ENCODE peak calls at places on chromosome 21, in five cellular contexts. S is kidney glomerular epithelial cell; J is left colon; B is stimulated activated CD4-positive, alpha-beta T cell treated with anti-CD3 and anti-CD28 coated beads, Interleukin-2, amount 100 ng/mL, for 24 hours; Y is KBM-7. X is an unnamed sample.

GRCh38 chr21:44637018-44637850 is at the start of gene KRTAP10-10:
- DNase-seq in S (no peak), Y (no peak), J (no peak), B (no peak), X (no peak)

GRCh38 chr21:42614811-42615342 is 38.5 kb upstream of the PDE9A start:
- DNase-seq in J (peak), B (peak), Y (peak), S (peak), X (peak)

GRCh38 chr21:38244885-38245869 is 11.6 kb upstream of the KCNJ15 start:
- DNase-seq in S (peak), Y (no peak), J (no peak), B (peak), X (peak)

GRCh38 chr21:44353200-44353970 is at the start of gene TRPM2:
- DNase-seq in Y (peak), S (no peak), B (no peak), J (peak), X (no peak)

GRCh38 chr21:43866233-43866632 is 1.2 kb downstream of the AGPAT3 start:
- DNase-seq in S (no peak), J (peak), Y (peak), B (peak), X (peak)

GRCh38 chr21:41678944-41679343 is 87.9 kb downstream of the RIPK4 start:
- DNase-seq in B (peak), Y (no peak), J (peak), S (peak), X (no peak)

GRCh38 chr21:28224191-28224755 is 768.4 kb downstream of the LTN1 start:
- DNase-seq in J (no peak), S (peak), B (no peak), Y (no peak), X (no peak)

GRCh38 chr21:44529503-44530125 is 10.4 kb downstream of the KRTAP10-1 start:
- DNase-seq in S (no peak), J (no peak), Y (no peak), B (no peak), X (no peak)

GRCh38 chr21:42505090-42505726 is 8.4 kb upstream of the SLC37A1 start:
- DNase-seq in Y (peak), B (no peak), S (no peak), J (no peak), X (no peak)

GRCh38 chr21:31972622-31973021 is 99.8 kb downstream of the HUNK start:
- DNase-seq in B (no peak), J (no peak), Y (no peak), S (no peak), X (no peak)

GRCh38 chr21:41319273-41319672 is 2.7 kb downstream of the FAM3B start:
- DNase-seq in B (no peak), Y (no peak), S (no peak), J (no peak), X (no peak)

GRCh38 chr21:34988139-34988538 is 61.0 kb downstream of the RUNX1 start:
- DNase-seq in J (no peak), Y (no peak), B (no peak), S (no peak), X (no peak)

GRCh38 chr21:17793675-17794123 is 25.5 kb downstream of the C21orf91 start:
- DNase-seq in J (no peak), Y (no peak), B (no peak), S (no peak), X (no peak)

GRCh38 chr21:29520146-29520545 is 221.4 kb downstream of the BACH1 start:
- DNase-seq in J (no peak), Y (no peak), B (no peak), S (no peak), X (no peak)

GRCh38 chr21:45226540-45227326 is 61.0 kb downstream of the POFUT2 start:
- DNase-seq in Y (no peak), B (peak), S (no peak), J (no peak), X (peak)

GRCh38 chr21:29334717-29335428 is 36.2 kb downstream of the BACH1 start:
- DNase-seq in J (no peak), Y (no peak), B (no peak), S (no peak), X (no peak)

GRCh38 chr21:40416572-40416971 is 430.4 kb downstream of the DSCAM start:
- DNase-seq in Y (no peak), J (no peak), S (no peak), B (no peak), X (no peak)

GRCh38 chr21:36035381-36035791 is 24.9 kb downstream of the SETD4 start:
- DNase-seq in Y (peak), S (no peak), B (no peak), J (no peak), X (no peak)

GRCh38 chr21:20443558-20444155 is 554.6 kb upstream of the NCAM2 start:
- DNase-seq in B (no peak), S (peak), J (no peak), Y (peak), X (no peak)

GRCh38 chr21:35989185-35989735 is 71.1 kb downstream of the SETD4 start:
- DNase-seq in Y (no peak), J (peak), B (no peak), S (no peak), X (no peak)

GRCh38 chr21:44866780-44867179 is 6.7 kb downstream of the PTTG1IP start:
- DNase-seq in S (no peak), Y (peak), J (no peak), B (no peak), X (no peak)

GRCh38 chr21:42906222-42906621 is 13.1 kb downstream of the NDUFV3 start:
- DNase-seq in Y (no peak), J (no peak), B (no peak), S (no peak), X (no peak)

GRCh38 chr21:26389971-26390641 is 183.0 kb downstream of the CYYR1 start:
- DNase-seq in J (no peak), Y (peak), B (no peak), S (peak), X (no peak)

GRCh38 chr21:38992737-38993136 is 187.0 kb downstream of the ETS2 start:
- DNase-seq in J (no peak), S (no peak), Y (no peak), B (no peak), X (no peak)